ENCODE peak calls at places on chromosomes 16 and 17, in five cellular contexts. K, R, I, V and C are unnamed samples.

GRCh38 chr16:88455610-88456355 is 2.7 kb downstream of the ZFPM1 start:
- DNase-seq in K (peak; percentile 66), R (peak; percentile 71), I (peak; percentile 36), V (peak; percentile 74), C (peak; percentile 56)

GRCh38 chr16:11297492-11298142 is 16.5 kb upstream of the PRM1 start:
- DNase-seq in K (peak; percentile 70), R (peak; percentile 74), I (peak; percentile 65), V (peak; percentile 96), C (no peak)

GRCh38 chr16:77374384-77374783 is 60.5 kb downstream of the ADAMTS18 start:
- DNase-seq in K (peak; percentile 74), R (peak; percentile 57), I (no peak), V (no peak), C (peak; percentile 66)

GRCh38 chr16:69513180-69513966 is 52.4 kb upstream of the NFAT5 start:
- DNase-seq in K (peak; percentile 41), R (no peak), I (peak; percentile 74), V (no peak), C (peak; percentile 89)

GRCh38 chr17:44907696-44908470 is 7.4 kb downstream of the GFAP start:
- DNase-seq in K (no peak), R (no peak), I (no peak), V (no peak), C (peak; percentile 9)

GRCh38 chr16:17414916-17415315 is 55.8 kb downstream of the XYLT1 start:
- DNase-seq in K (no peak), R (no peak), I (no peak), V (no peak), C (no peak)

GRCh38 chr17:79968116-79968515 is 67.6 kb downstream of the TBC1D16 start:
- DNase-seq in K (no peak), R (no peak), I (no peak), V (no peak), C (no peak)

GRCh38 chr17:45364531-45365390 is 47.9 kb upstream of the MAP3K14 start:
- DNase-seq in K (peak; percentile 99), R (no peak), I (peak; percentile 66), V (peak; percentile 50), C (no peak)

GRCh38 chr16:11114366-11115164 is 141.4 kb downstream of the SOCS1 start:
- DNase-seq in K (peak; percentile 18), R (no peak), I (no peak), V (no peak), C (no peak)

GRCh38 chr16:2252806-2253148 is 1.4 kb upstream of the ECI1 start:
- DNase-seq in K (no peak), R (no peak), I (no peak), V (no peak), C (no peak)

GRCh38 chr17:30297715-30298114 is 6.0 kb upstream of the BLMH start:
- DNase-seq in K (no peak), R (no peak), I (no peak), V (no peak), C (no peak)

GRCh38 chr17:37818689-37819088 is 73.8 kb upstream of the HNF1B start:
- DNase-seq in K (no peak), R (no peak), I (peak; percentile 28), V (no peak), C (peak; percentile 77)

GRCh38 chr16:89841275-89841674 is 13.0 kb downstream of the SPIRE2 start:
- DNase-seq in K (no peak), R (no peak), I (no peak), V (peak; percentile 44), C (no peak)

GRCh38 chr17:18995220-18995619 is 9.3 kb downstream of the FAM83G start:
- DNase-seq in K (no peak), R (no peak), I (no peak), V (no peak), C (no peak)

GRCh38 chr16:54446639-54447038 is 160.1 kb upstream of the IRX3 start:
- DNase-seq in K (no peak), R (no peak), I (peak; percentile 98), V (no peak), C (peak; percentile 67)

GRCh38 chr16:23148166-23148512 is 1.1 kb downstream of the USP31 start:
- DNase-seq in K (no peak), R (no peak), I (peak; percentile 17), V (peak; percentile 8), C (no peak)

GRCh38 chr17:13222931-13223330 is 205.1 kb upstream of the ELAC2 start:
- DNase-seq in K (no peak), R (no peak), I (no peak), V (no peak), C (no peak)

GRCh38 chr17:69761767-69762321 is 313.2 kb upstream of the KCNJ16 start:
- DNase-seq in K (peak; percentile 17), R (peak; percentile 48), I (peak; percentile 92), V (no peak), C (peak; percentile 19)

GRCh38 chr16:2768403-2769089 is 8.5 kb downstream of the ELOB start:
- DNase-seq in K (no peak), R (no peak), I (no peak), V (no peak), C (no peak)

GRCh38 chr16:31695667-31696066 is 168.0 kb downstream of the AHSP start:
- DNase-seq in K (no peak), R (no peak), I (no peak), V (peak; percentile 78), C (no peak)

GRCh38 chr16:29315046-29315445 is 91.5 kb downstream of the NPIPB11 start:
- DNase-seq in K (no peak), R (no peak), I (peak; percentile 12), V (no peak), C (no peak)

GRCh38 chr17:29778936-29779811 is 150.9 kb downstream of the SSH2 start:
- DNase-seq in K (peak; percentile 70), R (peak; percentile 72), I (peak; percentile 75), V (peak; percentile 79), C (peak; percentile 60)

GRCh38 chr16:59573528-59574271 is 839.6 kb upstream of the GOT2 start:
- DNase-seq in K (no peak), R (no peak), I (peak; percentile 67), V (no peak), C (no peak)

GRCh38 chr17:17142556-17142955 is 63.6 kb downstream of the PLD6 start:
- DNase-seq in K (no peak), R (no peak), I (no peak), V (no peak), C (no peak)

GRCh38 chr17:19904412-19904811 is 36.7 kb upstream of the ULK2 start:
- DNase-seq in K (no peak), R (no peak), I (peak; percentile 82), V (no peak), C (no peak)

GRCh38 chr17:81379523-81379942 is 15.7 kb upstream of the BAHCC1 start:
- DNase-seq in K (no peak), R (no peak), I (peak; percentile 19), V (no peak), C (peak; percentile 76)

GRCh38 chr16:67542464-67542863 is 13.8 kb downstream of the RIPOR1 start:
- DNase-seq in K (peak; percentile 32), R (no peak), I (peak; percentile 77), V (peak; percentile 85), C (no peak)

GRCh38 chr17:69672924-69673323 is 258.4 kb downstream of the MAP2K6 start:
- DNase-seq in K (no peak), R (no peak), I (peak; percentile 70), V (no peak), C (peak; percentile 60)

GRCh38 chr16:30997000-30997886 is 12.2 kb downstream of the HSD3B7 start:
- DNase-seq in K (peak; percentile 93), R (peak; percentile 91), I (peak; percentile 92), V (peak; percentile 79), C (peak; percentile 84)

GRCh38 chr16:23424292-23424958 is 28.6 kb downstream of the COG7 start:
- DNase-seq in K (no peak), R (no peak), I (no peak), V (no peak), C (no peak)

GRCh38 chr17:38589462-38590114 is 16.2 kb downstream of the SRCIN1 start:
- DNase-seq in K (no peak), R (no peak), I (no peak), V (no peak), C (no peak)

GRCh38 chr17:46818929-46819859 is 702 bp upstream of the WNT3 start:
- DNase-seq in K (peak; percentile 92), R (no peak), I (peak; percentile 43), V (no peak), C (peak; percentile 29)
- H2AFZ ChIP-seq in K (peak overlapping the region; percentile 94), R (peak overlapping the region; percentile 66), I (peak overlapping the region; percentile 61), V (peak overlapping the region; percentile 82), C (peak overlapping the region; percentile 85)

GRCh38 chr17:2850991-2851390 is 54.8 kb downstream of the RAP1GAP2 start:
- DNase-seq in K (no peak), R (no peak), I (peak; percentile 37), V (no peak), C (no peak)
- H2AFZ ChIP-seq in K (no peak overlapping the region), R (no peak overlapping the region), I (no peak overlapping the region), V (no peak overlapping the region), C (no peak overlapping the region)

DNA sequence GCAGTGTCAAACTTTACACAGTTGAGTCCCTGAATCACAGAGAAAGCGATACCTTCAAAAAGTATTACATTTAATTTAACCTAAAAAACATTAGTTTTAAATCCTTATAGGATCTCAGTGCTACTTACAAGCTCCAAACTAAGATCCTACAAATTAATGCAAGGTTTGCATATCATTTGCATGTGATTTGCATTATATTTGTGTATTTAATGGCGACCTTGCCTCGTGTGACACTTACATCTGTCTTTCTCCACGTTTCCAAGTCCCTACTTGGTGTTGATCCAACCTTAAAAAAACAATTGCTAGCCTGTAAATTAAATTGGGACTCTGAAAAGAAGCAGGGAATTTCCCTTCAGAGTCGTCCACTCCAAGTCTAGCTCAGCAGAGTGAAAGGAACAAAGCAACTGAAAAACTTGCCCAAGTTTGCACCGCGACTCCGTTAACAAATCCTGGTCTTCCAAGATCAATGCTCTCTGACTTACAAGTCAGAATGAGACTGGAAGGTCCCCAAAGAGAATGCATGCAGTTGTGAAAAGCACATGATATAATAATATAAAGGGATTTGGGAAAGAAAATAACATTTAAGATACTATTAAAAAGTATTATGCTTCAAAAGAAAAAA is 739 bp upstream of the FAM117A start:
- DNase-seq in K (peak; percentile 31), R (no peak), I (no peak), V (no peak), C (no peak)
- H2AFZ ChIP-seq in K (peak overlapping the region; percentile 1), R (peak overlapping the region; percentile 22), I (peak overlapping the region; percentile 78), V (peak overlapping the region; percentile 11), C (no peak overlapping the region)

DNA sequence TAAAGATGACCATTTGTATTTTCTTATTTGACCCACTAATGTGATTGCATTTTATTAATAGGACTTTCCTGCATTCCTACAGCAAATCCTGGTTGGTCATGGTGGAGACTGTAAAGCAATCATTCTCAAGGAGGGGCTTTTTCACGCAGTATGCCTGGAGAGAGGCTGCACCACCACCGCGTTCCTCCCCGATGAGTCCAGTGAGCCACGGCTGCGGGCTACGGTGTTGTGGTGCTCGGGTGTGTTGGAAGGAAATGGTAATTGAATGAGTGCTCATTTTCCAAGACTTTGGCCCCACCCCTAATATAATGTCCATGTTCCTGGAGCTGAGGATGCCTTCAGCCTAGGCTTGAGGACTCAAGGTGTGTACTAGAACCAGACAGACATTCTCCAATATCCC is 39.6 kb downstream of the HEATR6 start:
- DNase-seq in K (no peak), R (no peak), I (no peak), V (no peak), C (no peak)
- H2AFZ ChIP-seq in K (no peak overlapping the region), R (no peak overlapping the region), I (no peak overlapping the region), V (no peak overlapping the region), C (no peak overlapping the region)

DNA sequence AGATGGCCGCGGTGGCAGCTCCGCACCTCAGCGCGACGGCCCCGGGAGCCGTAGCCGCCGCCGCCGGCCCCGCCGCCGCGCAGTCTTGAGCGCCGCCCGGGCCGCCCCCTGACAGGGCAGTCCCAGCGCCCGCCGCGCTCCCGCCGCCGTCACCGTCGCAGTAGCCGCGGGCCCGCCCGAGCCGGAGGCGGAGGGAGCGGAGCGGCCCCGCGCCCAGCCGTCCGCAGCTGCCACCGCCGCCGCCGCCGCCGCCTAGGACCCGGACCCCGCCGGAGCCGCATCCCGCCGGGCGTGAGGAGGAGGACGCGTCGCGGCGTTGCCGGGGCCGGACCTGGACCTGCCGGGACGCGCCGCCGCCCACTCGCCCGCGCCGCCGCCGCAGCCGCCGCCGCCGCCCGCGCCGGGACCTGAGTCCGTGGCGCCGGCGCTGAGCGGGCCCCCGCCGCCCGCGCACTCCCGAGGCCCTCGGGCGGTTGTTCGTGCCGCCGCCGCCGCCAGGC is 263 bp downstream of the TNRC6C start:
- DNase-seq in K (no peak), R (no peak), I (no peak), V (peak; percentile 42), C (no peak)
- H2AFZ ChIP-seq in K (no peak overlapping the region), R (no peak overlapping the region), I (no peak overlapping the region), V (no peak overlapping the region), C (no peak overlapping the region)